ENCODE peak calls at places on chromosomes 2 and 18, in seven cellular contexts. A, O, Y, Q, W, P and B are unnamed samples. For H3K4me1 and H3K36me3, the result is how much of the 10 kb centered on the place peaks cover.

GRCh38 chr18:79583426-79583825 is 96.2 kb upstream of the CTDP1 start:
- DNase-seq in P (peak), W (no peak), A (no peak), Y (no peak), O (peak), Q (peak), B (no peak)

GRCh38 chr2:95053543-95053942 is 28.0 kb downstream of the MAL start:
- DNase-seq in Q (no peak), O (no peak), W (no peak), A (no peak), P (no peak), Y (no peak), B (no peak)

GRCh38 chr18:39173022-39173421 is 1607.4 kb upstream of the CELF4 start:
- DNase-seq in W (no peak), Q (no peak), O (no peak), A (peak), Y (no peak), P (no peak), B (no peak)

GRCh38 chr2:199470672-199471442 is 13.1 kb upstream of the SATB2 start:
- DNase-seq in A (no peak), P (no peak), W (no peak), O (no peak), Y (no peak), Q (no peak), B (no peak)

GRCh38 chr2:234913208-234913626 is 38.6 kb upstream of the SH3BP4 start:
- DNase-seq in O (no peak), Q (no peak), P (no peak), Y (no peak), A (peak), W (peak), B (no peak)

GRCh38 chr2:200747668-200748618 is 63.8 kb upstream of the BZW1 start:
- DNase-seq in O (no peak), Q (no peak), A (peak), Y (no peak), W (peak), P (peak), B (no peak)

GRCh38 chr18:45437399-45437798 is 177.9 kb upstream of the SLC14A2 start:
- DNase-seq in O (no peak), Q (no peak), Y (no peak), P (no peak), A (no peak), W (no peak), B (no peak)

GRCh38 chr2:143839456-143839855 is 680.5 kb downstream of the ZEB2 start:
- DNase-seq in O (no peak), W (no peak), A (no peak), P (no peak), Q (no peak), Y (no peak), B (no peak)

GRCh38 chr18:77608807-77609206 is 359.2 kb downstream of the GALR1 start:
- DNase-seq in W (no peak), Y (no peak), O (no peak), A (no peak), P (no peak), Q (no peak), B (no peak)

GRCh38 chr2:214810670-214811069 is 1.2 kb upstream of the BARD1 start:
- DNase-seq in W (no peak), Y (peak), A (no peak), P (no peak), O (no peak), Q (peak), B (no peak)

GRCh38 chr2:230012242-230012884 is 56.4 kb downstream of the SLC16A14 start:
- DNase-seq in Q (no peak), W (peak), O (no peak), Y (no peak), P (no peak), A (no peak), B (no peak)

GRCh38 chr2:98935111-98935770 is 784 bp downstream of the CRACDL start:
- DNase-seq in Q (no peak), W (no peak), O (no peak), Y (no peak), A (no peak), P (no peak), B (no peak)

GRCh38 chr18:9048808-9049494 is 53.5 kb upstream of the NDUFV2 start:
- DNase-seq in A (peak), Y (no peak), O (no peak), P (no peak), W (peak), Q (no peak), B (no peak)

GRCh38 chr2:3667151-3667631 is 9.2 kb downstream of the ALLC start:
- DNase-seq in Q (no peak), Y (no peak), W (peak), P (peak), A (no peak), O (no peak), B (no peak)
- H3K4me3 ChIP-seq in Q (no peak), Y (peak), W (peak), P (no peak), A (no peak), O (no peak), B (no peak)

GRCh38 chr2:241317391-241317790 is 1.7 kb downstream of the SEPTIN2 start:
- DNase-seq in O (no peak), Y (no peak), P (no peak), W (no peak), A (no peak), Q (no peak), B (no peak)
- H3K4me1 ChIP-seq in O (under half), Y (half or more), P (under half), W (under half), A (under half), Q (half or more), B (under half)

GRCh38 chr2:240525802-240526201 is 32.0 kb downstream of the ANKMY1 start:
- DNase-seq in P (peak), A (no peak), W (no peak), O (no peak), Y (no peak), Q (no peak), B (no peak)

GRCh38 chr2:240528406-240529040 is 29.3 kb downstream of the ANKMY1 start:
- DNase-seq in W (no peak), A (no peak), P (peak), Y (no peak), Q (no peak), O (no peak), B (no peak)

GRCh38 chr2:240524963-240525718 is 32.6 kb downstream of the ANKMY1 start:
- DNase-seq in Q (no peak), Y (no peak), P (peak), W (no peak), O (no peak), A (no peak), B (no peak)

GRCh38 chr2:240526521-240526920 is 31.3 kb downstream of the ANKMY1 start:
- DNase-seq in O (no peak), Y (no peak), Q (no peak), P (no peak), A (no peak), W (no peak), B (no peak)

DNA sequence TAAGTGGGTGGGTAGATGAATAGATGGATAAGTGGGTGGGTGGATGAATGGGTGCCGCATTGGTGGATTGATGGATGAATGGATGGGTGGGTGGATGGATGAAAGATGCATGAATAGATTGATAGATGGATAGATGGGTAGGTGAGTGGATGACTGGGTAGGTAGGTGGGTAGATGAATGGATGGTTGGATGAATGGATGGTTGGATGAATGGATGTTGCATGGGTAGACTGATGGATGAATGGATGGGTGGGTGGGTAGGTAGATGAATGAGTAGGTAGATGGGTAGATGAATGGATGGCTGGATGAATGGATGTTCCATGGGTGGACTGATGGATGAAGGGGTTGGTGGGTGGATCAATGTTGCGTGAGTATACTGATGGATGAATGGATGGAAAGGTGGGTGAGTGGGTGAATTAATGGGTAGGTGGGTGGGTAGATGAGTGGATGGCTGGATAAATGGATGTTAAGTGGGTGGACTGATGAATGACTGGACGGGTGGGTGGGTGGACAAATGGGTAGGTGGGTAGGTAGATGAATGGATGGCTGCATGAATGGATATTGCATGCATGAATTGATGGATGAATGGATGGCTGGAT is 30.5 kb downstream of the ANKMY1 start:
- DNase-seq in Y (no peak), Q (no peak), P (no peak), A (no peak), O (no peak), W (no peak), B (no peak)
- H3K36me3 ChIP-seq in Y (half or more), Q (under half), P (under half), A (under half), O (under half), W (under half), B (under half)

DNA sequence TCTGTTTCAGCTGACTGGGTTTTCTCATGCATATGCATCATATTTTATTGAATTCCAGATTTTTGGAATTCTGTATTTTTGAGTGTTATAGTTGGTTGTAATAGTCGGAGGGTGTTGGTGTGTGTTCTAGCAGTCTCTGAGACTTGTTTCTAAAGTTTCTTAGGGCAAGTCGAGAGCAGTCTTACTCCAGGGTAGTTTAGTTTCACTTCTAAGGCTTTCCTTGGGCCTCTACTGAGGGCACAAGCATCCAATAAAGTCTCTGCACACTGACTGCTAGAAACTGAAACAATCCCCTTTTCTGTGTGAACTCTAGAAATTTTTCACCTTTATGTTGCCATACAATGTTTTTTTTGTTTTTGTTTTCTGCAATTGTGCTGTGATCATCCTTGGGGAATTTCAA is 663.7 kb upstream of the LRATD1 start:
- DNase-seq in A (no peak), W (no peak), Q (no peak), Y (no peak), O (no peak), P (no peak), B (no peak)
- H3K4me3 ChIP-seq in A (no peak), W (no peak), Q (no peak), Y (no peak), O (no peak), P (no peak), B (no peak)

GRCh38 chr2:109512076-109512475 is 101.7 kb downstream of the SEPTIN10 start:
- DNase-seq in W (no peak), O (no peak), Q (no peak), P (no peak), A (no peak), Y (no peak), B (no peak)

GRCh38 chr2:109507828-109508227 is 105.9 kb downstream of the SEPTIN10 start:
- DNase-seq in O (no peak), A (no peak), P (no peak), W (no peak), Q (no peak), Y (no peak), B (no peak)

GRCh38 chr2:109513230-109513629 is 100.5 kb downstream of the SEPTIN10 start:
- DNase-seq in W (no peak), A (no peak), Q (no peak), Y (no peak), P (no peak), O (no peak), B (no peak)

GRCh38 chr2:109511168-109511567 is 102.6 kb downstream of the SEPTIN10 start:
- DNase-seq in W (no peak), Q (no peak), O (no peak), P (no peak), A (no peak), Y (no peak), B (no peak)

GRCh38 chr2:109510136-109511028 is 103.4 kb downstream of the SEPTIN10 start:
- DNase-seq in Q (peak), Y (peak), A (peak), O (peak), W (peak), P (peak), B (peak)
- H3K4me1 ChIP-seq in Q (under half), Y (under half), A (under half), O (under half), W (under half), P (under half), B (under half)

DNA sequence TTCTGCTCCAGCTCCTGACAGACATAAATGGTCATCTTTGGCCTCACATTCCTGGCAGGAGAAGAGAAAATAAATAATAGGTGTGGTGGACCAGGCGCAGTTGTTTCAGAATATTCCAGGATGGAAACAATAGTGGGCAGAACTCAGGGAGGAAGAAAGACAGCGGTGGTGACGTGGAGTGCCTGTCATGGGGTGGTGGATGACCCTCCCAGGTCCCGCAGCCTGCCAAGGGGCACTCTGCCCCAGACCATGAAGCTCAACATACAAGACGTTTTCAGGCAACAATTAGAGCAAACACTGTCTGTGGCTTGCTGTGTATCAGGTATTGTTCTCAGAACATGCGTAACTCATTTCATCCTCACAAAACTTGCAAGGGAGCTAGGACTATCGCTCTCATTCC is 50.9 kb downstream of the TFCP2L1 start:
- DNase-seq in O (no peak), W (no peak), P (no peak), Q (no peak), Y (no peak), A (no peak), B (no peak)
- H3K36me3 ChIP-seq in O (under half), W (under half), P (under half), Q (under half), Y (under half), A (under half), B (under half)

GRCh38 chr2:169569948-169570347 is 3.7 kb downstream of the FASTKD1 start:
- DNase-seq in P (no peak), W (no peak), O (no peak), Y (no peak), Q (no peak), A (no peak), B (no peak)
- H3K4me3 ChIP-seq in P (no peak), W (no peak), O (no peak), Y (no peak), Q (no peak), A (no peak), B (no peak)

GRCh38 chr2:28620801-28621171 is 124.9 kb downstream of the PLB1 start:
- DNase-seq in Q (no peak), O (no peak), A (no peak), Y (no peak), P (no peak), W (no peak), B (no peak)
- H3K4me1 ChIP-seq in Q (half or more), O (under half), A (under half), Y (under half), P (under half), W (under half), B (under half)

GRCh38 chr2:86491088-86491487 is 49.9 kb downstream of the KDM3A start:
- DNase-seq in P (no peak), W (no peak), O (no peak), Y (no peak), A (peak), Q (no peak), B (no peak)

GRCh38 chr2:86487062-86487461 is 45.9 kb downstream of the KDM3A start:
- DNase-seq in Y (no peak), W (no peak), A (no peak), P (no peak), Q (no peak), O (no peak), B (no peak)

GRCh38 chr2:86488561-86489250 is 47.5 kb downstream of the KDM3A start:
- DNase-seq in Q (no peak), Y (no peak), P (no peak), W (no peak), A (no peak), O (no peak), B (no peak)

GRCh38 chr2:86490245-86490644 is 49.1 kb downstream of the KDM3A start:
- DNase-seq in W (no peak), O (no peak), P (no peak), Y (no peak), Q (no peak), A (no peak), B (no peak)

DNA sequence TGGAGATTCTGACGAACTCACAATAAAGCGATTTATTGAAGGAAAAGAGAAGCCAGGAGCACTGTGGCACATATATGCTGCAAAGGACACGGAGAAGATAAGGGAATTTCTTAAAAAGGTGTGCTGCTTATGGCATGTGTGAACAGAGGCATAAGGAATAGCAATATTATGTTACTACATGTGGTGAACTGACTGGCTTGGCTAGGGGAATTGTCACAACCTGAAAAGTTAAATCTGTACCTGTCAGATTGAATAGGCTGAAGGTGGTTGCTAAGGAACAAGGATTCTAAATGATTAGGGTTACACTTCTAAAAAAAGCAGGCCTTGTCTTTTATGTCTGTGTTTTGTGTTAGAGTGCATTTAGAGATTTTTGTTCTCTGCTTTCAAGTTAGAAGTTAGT is 48.4 kb downstream of the KDM3A start:
- DNase-seq in P (no peak), Y (no peak), W (no peak), Q (no peak), O (no peak), A (no peak), B (no peak)
- H3K36me3 ChIP-seq in P (half or more), Y (half or more), W (half or more), Q (under half), O (under half), A (half or more), B (half or more)